ENCODE peak calls at places on chromosome 22, in seven cellular contexts. C is astrocyte of the cerebellum; D is stimulated activated CD4-positive, alpha-beta T cell treated with anti-CD3 and anti-CD28 coated beads, Interleukin-2, amount 100 ng/mL, for 48 hours; B is choroid plexus epithelial cell; T is upper lobe of right lung; Q is ELR; F is transverse colon. U is an unnamed sample.

GRCh38 chr22:37588540-37589215 is 8.8 kb upstream of the LGALS2 start:
- DNase-seq in C (no peak), D (no peak), B (no peak), T (no peak), Q (no peak), F (peak), U (no peak)

GRCh38 chr22:41181349-41182241 is 23.5 kb upstream of the L3MBTL2 start:
- DNase-seq in C (no peak), D (no peak), B (peak), T (no peak), Q (peak), F (peak), U (no peak)

GRCh38 chr22:35459423-35459894 is 59.5 kb downstream of the MCM5 start:
- DNase-seq in C (no peak), D (no peak), B (no peak), T (no peak), Q (no peak), F (no peak), U (no peak)

GRCh38 chr22:49349181-49349835 is 478.4 kb downstream of the BRD1 start:
- DNase-seq in C (no peak), D (no peak), B (no peak), T (peak), Q (no peak), F (no peak), U (no peak)

GRCh38 chr22:44988671-44989070 is 21.1 kb downstream of the PHF21B start:
- DNase-seq in C (no peak), D (no peak), B (no peak), T (no peak), Q (peak), F (no peak), U (no peak)

GRCh38 chr22:19941365-19942070 is at the start of the genes COMT and TXNRD2:
- DNase-seq in C (no peak), D (peak), B (peak), T (peak), Q (peak), F (peak), U (peak)

GRCh38 chr22:50285568-50286229 is 15.5 kb upstream of the MAPK11 start:
- DNase-seq in C (no peak), D (no peak), B (no peak), T (no peak), Q (no peak), F (no peak), U (no peak)

GRCh38 chr22:50436841-50437341 is 37.9 kb downstream of the SBF1 start:
- DNase-seq in C (no peak), D (no peak), B (no peak), T (no peak), Q (no peak), F (no peak), U (no peak)

GRCh38 chr22:27797793-27798525 is 3.6 kb downstream of the MN1 start:
- DNase-seq in C (no peak), D (no peak), B (no peak), T (no peak), Q (no peak), F (no peak), U (no peak)

GRCh38 chr22:41966607-41967240 is 2.5 kb upstream of the SEPTIN3 start:
- DNase-seq in C (peak), D (no peak), B (peak), T (no peak), Q (peak), F (peak), U (peak)

GRCh38 chr22:36734171-36735058 is 30.9 kb upstream of the CACNG2 start:
- DNase-seq in C (no peak), D (no peak), B (peak), T (peak), Q (peak), F (no peak), U (no peak)

GRCh38 chr22:38490915-38491314 is 15.2 kb downstream of the DDX17 start:
- DNase-seq in C (no peak), D (no peak), B (peak), T (no peak), Q (no peak), F (peak), U (no peak)

GRCh38 chr22:49394116-49394785 is 433.4 kb downstream of the BRD1 start:
- DNase-seq in C (no peak), D (no peak), B (no peak), T (no peak), Q (no peak), F (no peak), U (no peak)

GRCh38 chr22:45112136-45112879 is 51.4 kb upstream of the NUP50 start:
- DNase-seq in C (no peak), D (no peak), B (peak), T (peak), Q (peak), F (no peak), U (no peak)

GRCh38 chr22:19523240-19524169 is 705 bp downstream of the CLDN5 start:
- DNase-seq in C (no peak), D (no peak), B (peak), T (no peak), Q (peak), F (no peak), U (no peak)

GRCh38 chr22:24834845-24835570 is 29.0 kb downstream of the SGSM1 start:
- DNase-seq in C (no peak), D (no peak), B (peak), T (no peak), Q (peak), F (no peak), U (no peak)

GRCh38 chr22:27207907-27208306 is 550.5 kb downstream of the MIAT start:
- DNase-seq in C (no peak), D (no peak), B (peak), T (no peak), Q (peak), F (no peak), U (peak)

GRCh38 chr22:35564975-35565867 is 24.6 kb downstream of the RASD2 start:
- DNase-seq in C (peak), D (no peak), B (peak), T (no peak), Q (no peak), F (no peak), U (no peak)

GRCh38 chr22:17436981-17437410 is 67.7 kb downstream of the CECR2 start:
- DNase-seq in C (no peak), D (no peak), B (no peak), T (no peak), Q (no peak), F (no peak), U (no peak)

GRCh38 chr22:35915477-35916013 is 113.1 kb downstream of the RBFOX2 start:
- DNase-seq in C (no peak), D (no peak), B (peak), T (no peak), Q (peak), F (no peak), U (no peak)

GRCh38 chr22:39174498-39175120 is 22.1 kb upstream of the CBX7 start:
- DNase-seq in C (peak), D (no peak), B (peak), T (peak), Q (peak), F (peak), U (peak)

GRCh38 chr22:22318723-22319465 is 74.3 kb downstream of the VPREB1 start:
- DNase-seq in C (no peak), D (no peak), B (no peak), T (no peak), Q (no peak), F (no peak), U (no peak)

GRCh38 chr22:19287889-19288288 is 3.6 kb downstream of the CLTCL1 start:
- DNase-seq in C (peak), D (no peak), B (peak), T (no peak), Q (peak), F (no peak), U (no peak)

GRCh38 chr22:32079110-32080089 is 36.3 kb downstream of the SLC5A1 start:
- DNase-seq in C (peak), D (no peak), B (peak), T (no peak), Q (peak), F (peak), U (peak)